ENCODE peak calls at places on chromosomes 4 and X, in five cellular contexts. N is choroid plexus epithelial cell, K is OCI-LY7, G is cardiac fibroblast, I is GM13977. J is an unnamed sample.

GRCh38 chrX:41921492-41922124 is 1.7 kb downstream of the CASK start:
- DNase-seq in K (peak), N (peak), I (peak), G (peak), J (peak)

GRCh38 chr4:13659341-13660070 is 32.0 kb upstream of the BOD1L1 start:
- DNase-seq in I (no peak), K (no peak), N (no peak), G (no peak), J (no peak)

GRCh38 chr4:98468744-98469143 is 189.7 kb downstream of the TSPAN5 start:
- DNase-seq in G (peak), N (peak), K (no peak), I (no peak), J (no peak)

GRCh38 chr4:2962099-2962455 is 1.1 kb downstream of the NOP14 start:
- DNase-seq in I (peak), N (no peak), G (no peak), K (peak), J (peak)

GRCh38 chr4:127634181-127634580 is 1.4 kb downstream of the INTU start:
- DNase-seq in K (no peak), G (peak), I (no peak), N (peak), J (no peak)

GRCh38 chr4:7973545-7973981 is 33.9 kb upstream of the AFAP1 start:
- DNase-seq in N (peak), G (peak), I (no peak), K (no peak), J (no peak)

GRCh38 chr4:2806392-2807355 is 13.8 kb downstream of the SH3BP2 start:
- DNase-seq in K (no peak), I (no peak), N (peak), G (peak), J (no peak)

GRCh38 chr4:143700420-143701352 is at the start of gene FREM3:
- DNase-seq in N (no peak), I (no peak), G (no peak), K (no peak), J (no peak)

GRCh38 chr4:80265571-80266266 is 745 bp upstream of the FGF5 start:
- DNase-seq in I (no peak), N (peak), G (peak), K (no peak), J (no peak)

GRCh38 chr4:132934901-132935300 is 214.2 kb upstream of the PCDH10 start:
- DNase-seq in I (no peak), N (no peak), K (no peak), G (no peak), J (no peak)

GRCh38 chr4:64271601-64272081 is 137.6 kb downstream of the TECRL start:
- DNase-seq in K (no peak), G (peak), I (no peak), N (no peak), J (no peak)

GRCh38 chr4:40916218-40916555 is 166.4 kb downstream of the NSUN7 start:
- DNase-seq in K (no peak), G (peak), N (peak), I (no peak), J (no peak)

GRCh38 chr4:40915318-40916217 is 165.8 kb downstream of the NSUN7 start:
- DNase-seq in K (no peak), N (no peak), G (no peak), I (no peak), J (no peak)

GRCh38 chr4:40918330-40918729 is 168.6 kb downstream of the NSUN7 start:
- DNase-seq in N (peak), G (peak), K (no peak), I (no peak), J (no peak)

GRCh38 chr4:40912455-40913055 is 162.8 kb downstream of the NSUN7 start:
- DNase-seq in G (peak), N (peak), K (no peak), I (no peak), J (no peak)

GRCh38 chr4:40916880-40917279 is 167.1 kb downstream of the NSUN7 start:
- DNase-seq in G (peak), N (peak), I (peak), K (peak), J (peak)
- TF ChIP-seq CTCF in G (peak), N (peak), I (peak), K (peak), J (peak)

GRCh38 chr4:40506492-40506891 is 123.2 kb downstream of the RBM47 start:
- DNase-seq in K (no peak), G (no peak), I (no peak), N (no peak), J (no peak)

GRCh38 chr4:40506066-40506465 is 123.6 kb downstream of the RBM47 start:
- DNase-seq in I (no peak), G (no peak), N (no peak), K (peak), J (no peak)

GRCh38 chr4:40511017-40511614 is 118.5 kb downstream of the RBM47 start:
- DNase-seq in G (no peak), N (no peak), K (no peak), I (no peak), J (no peak)

GRCh38 chr4:40502936-40503335 is 126.7 kb downstream of the RBM47 start:
- DNase-seq in N (no peak), I (peak), K (peak), G (peak), J (peak)

GRCh38 chr4:40507977-40508376 is 121.7 kb downstream of the RBM47 start:
- DNase-seq in N (no peak), G (no peak), K (no peak), I (no peak), J (no peak)
- TF ChIP-seq CTCF in N (no peak), G (no peak), K (peak), I (no peak), J (no peak)

GRCh38 chr4:66048861-66049260 is 378.6 kb upstream of the EPHA5 start:
- DNase-seq in G (peak), K (no peak), I (no peak), N (peak), J (no peak)

DNA sequence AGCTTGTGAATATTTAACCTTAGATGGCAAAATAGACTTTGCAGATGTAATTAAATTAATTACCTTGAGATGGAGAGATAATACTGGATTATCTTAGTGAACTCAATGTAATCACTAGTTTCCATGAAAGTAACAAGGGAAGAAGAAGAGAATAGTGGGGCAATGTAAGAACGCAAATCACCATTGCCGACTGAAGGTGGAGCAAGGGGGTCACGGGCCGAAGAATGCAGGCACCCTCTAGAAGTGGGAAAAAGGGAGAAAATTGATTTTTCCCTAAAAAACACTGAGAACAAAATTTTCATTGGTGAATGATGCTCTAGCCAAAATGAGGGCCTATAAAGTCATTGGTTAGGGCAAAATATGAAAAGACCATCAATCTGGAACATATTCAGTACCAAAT is 375.6 kb upstream of the EPHA5 start:
- DNase-seq in I (no peak), G (no peak), N (no peak), K (no peak), J (no peak)
- TF ChIP-seq CTCF in I (no peak), G (no peak), N (no peak), K (no peak), J (no peak)

DNA sequence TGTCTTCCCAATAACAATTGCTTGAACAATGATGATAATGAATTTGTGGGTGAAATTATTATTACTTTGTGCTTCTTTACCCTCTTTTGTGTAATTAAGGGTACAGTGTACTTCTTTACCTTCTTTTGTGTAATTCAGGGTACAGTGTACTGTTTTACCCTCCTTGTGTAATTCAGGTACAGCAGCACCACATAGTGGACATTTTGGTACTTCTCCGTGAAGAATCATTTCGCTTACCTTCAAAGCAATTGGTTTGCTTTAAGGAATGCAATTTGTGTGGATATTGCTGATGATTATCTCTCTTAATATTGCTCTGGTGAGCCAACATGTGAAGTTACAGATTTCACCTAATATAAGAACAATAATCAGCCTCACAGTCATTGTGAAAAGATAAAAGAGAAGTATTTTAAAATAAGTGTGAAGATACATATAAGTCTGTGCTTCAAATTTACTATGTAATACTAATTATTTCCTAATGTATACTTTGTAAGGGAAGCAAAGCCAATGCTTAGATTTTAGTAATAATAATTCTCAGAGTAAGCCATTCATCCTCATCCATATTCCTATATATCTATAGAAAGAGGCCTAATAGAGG is 27.2 kb upstream of the SEC24B start:
- DNase-seq in I (peak), N (peak), K (peak), G (peak), J (peak)
- TF ChIP-seq CTCF in I (peak), N (peak), K (peak), G (peak), J (peak)

GRCh38 chr4:34720563-34720962 is 1523.8 kb downstream of the ARAP2 start:
- DNase-seq in N (peak), G (peak), K (peak), I (no peak), J (peak)
- TF ChIP-seq CTCF in N (peak), G (peak), K (peak), I (peak), J (peak)

GRCh38 chrX:50971390-50971789 is 60.9 kb downstream of the BMP15 start:
- DNase-seq in K (no peak), I (no peak), N (peak), G (peak), J (no peak)
- TF ChIP-seq CTCF in K (no peak), I (no peak), N (no peak), G (no peak), J (no peak)

DNA sequence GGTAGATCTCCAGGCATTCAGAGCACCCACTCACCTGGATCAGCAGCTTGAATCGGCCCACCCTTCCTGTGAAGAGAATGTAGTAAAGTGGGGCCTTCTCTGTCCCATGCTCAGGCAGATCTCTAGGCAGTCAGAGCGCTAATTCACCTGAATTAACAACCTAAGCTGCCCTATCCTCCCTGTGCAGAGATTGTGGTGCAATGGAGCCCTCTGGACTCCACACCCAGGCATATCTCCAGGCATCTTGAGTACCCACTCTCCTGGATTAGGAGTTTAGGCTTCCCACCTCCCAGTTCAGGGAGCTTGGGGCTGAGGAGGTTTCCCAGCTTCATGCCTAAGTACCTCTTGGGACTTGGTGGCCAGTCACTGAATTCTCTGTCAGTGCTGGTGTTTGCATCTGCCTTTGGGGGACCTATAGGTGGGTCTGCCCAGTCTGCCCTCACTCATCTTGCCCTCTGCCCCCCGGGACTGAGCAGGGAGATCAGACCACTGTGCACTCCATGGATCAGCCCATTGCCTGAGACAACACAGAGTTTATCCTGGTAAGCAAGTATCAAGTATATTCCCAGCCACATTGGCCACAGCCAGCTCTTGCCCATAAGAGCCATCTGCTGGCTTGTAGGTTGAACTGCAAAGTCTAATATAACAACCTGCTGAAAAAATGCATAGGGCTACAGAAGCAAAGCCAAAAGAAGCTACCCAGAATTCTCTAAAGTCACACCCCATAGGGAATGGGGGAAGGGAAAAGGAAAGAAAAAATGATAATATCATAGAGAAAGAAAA is 372.9 kb downstream of the KLHL13 start:
- DNase-seq in N (peak), K (peak), G (no peak), I (no peak), J (no peak)
- TF ChIP-seq CTCF in N (peak), K (peak), G (no peak), I (peak), J (no peak)

DNA sequence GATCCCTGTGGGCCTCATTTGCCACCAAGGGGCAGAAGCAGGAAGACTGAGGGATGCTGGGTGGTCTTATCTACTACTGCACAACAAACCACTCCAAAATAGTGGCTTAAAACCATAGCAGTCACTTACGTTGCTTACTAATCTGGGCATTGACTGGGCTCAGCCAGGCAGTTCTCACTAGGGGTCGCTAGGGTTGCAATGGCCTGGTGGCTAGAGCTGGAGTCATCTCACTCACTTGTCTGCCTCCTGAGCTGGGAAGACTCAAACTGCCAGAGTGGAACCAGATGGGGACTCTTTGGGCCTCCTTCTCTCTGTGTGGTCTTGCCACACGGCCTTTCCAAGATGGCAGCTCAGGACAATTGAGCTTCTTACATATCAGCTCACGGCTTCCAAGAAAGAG is 216.3 kb upstream of the BCOR start:
- DNase-seq in I (no peak), K (no peak), N (no peak), G (no peak), J (no peak)
- TF ChIP-seq CTCF in I (peak), K (peak), N (peak), G (no peak), J (no peak)

GRCh38 chrX:44544036-44544435 is 1.4 kb upstream of the FUNDC1 start:
- DNase-seq in N (no peak), K (no peak), G (no peak), I (no peak), J (no peak)

DNA sequence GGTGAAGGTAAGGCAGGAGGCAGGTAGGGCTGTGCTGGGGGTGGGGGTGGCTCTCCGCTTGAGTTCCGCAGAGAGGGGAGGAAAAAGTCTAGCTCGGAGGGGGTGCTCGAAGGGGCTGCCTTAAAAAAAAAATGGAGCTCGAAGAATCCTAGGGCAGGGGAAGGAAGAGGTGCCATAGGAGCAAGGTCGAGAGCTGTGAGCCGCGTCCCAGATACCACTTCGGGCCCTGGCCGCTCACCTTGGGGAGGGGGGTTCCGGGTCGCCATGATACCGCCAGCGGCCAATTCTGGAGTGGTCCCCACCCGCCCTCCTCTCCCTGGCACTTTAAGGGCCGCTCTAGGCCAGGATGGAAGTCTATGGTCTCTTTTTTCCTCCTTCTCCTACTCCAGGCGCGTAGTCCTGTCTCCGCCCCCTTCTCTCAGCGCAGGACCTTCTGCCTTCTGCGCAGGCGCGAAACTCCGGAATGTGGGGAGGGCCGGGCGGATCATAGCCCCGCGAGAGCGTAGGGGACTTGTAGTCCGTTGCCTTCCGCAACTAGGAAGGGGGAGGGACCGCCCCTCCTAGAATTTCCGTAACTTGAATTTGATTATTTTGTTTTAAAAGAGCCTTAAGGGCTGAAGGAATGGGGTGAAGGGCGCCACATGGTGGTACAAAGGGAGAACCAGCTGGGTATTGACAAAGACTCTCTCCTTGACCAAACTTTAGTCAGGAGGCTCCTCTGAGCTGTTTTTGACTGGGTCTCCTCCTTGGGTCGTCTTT is at the start of gene FUNDC1:
- DNase-seq in K (peak), I (peak), G (peak), N (peak), J (peak)
- TF ChIP-seq CTCF in K (peak), I (peak), G (peak), N (peak), J (no peak)

GRCh38 chr4:156946508-156947197 is 24.9 kb downstream of the PDGFC start:
- DNase-seq in G (peak), N (peak), K (no peak), I (no peak), J (no peak)

GRCh38 chr4:156949373-156949814 is 22.2 kb downstream of the PDGFC start:
- DNase-seq in K (no peak), I (no peak), N (peak), G (peak), J (no peak)

GRCh38 chr4:156948133-156948532 is 23.5 kb downstream of the PDGFC start:
- DNase-seq in K (no peak), N (peak), G (peak), I (no peak), J (no peak)

GRCh38 chr4:156950090-156950489 is 21.5 kb downstream of the PDGFC start:
- DNase-seq in N (no peak), K (no peak), G (no peak), I (no peak), J (no peak)

DNA sequence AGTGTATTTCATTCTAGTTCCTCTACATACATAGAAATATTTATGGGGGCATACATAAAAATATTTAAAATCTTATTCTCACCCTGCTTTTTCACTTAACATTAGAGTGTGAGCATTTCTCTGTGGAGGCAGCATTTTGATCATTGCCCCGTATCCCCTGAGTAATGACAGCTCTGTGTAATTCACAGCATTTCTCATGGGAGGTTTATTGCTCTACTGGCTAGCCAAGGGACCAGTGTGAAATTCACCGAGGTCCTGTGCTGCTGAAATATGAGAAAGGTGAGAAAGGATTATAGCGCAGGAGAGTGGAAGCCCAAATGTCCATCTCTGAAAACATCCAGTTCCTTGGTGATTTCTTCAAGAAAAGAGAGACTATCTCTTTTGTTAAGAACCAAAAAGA is 22.9 kb downstream of the PDGFC start:
- DNase-seq in G (no peak), N (no peak), K (no peak), I (no peak), J (no peak)
- TF ChIP-seq CTCF in G (no peak), N (no peak), K (no peak), I (no peak), J (no peak)